ENCODE peak calls at places on chromosomes 2 and 18, in four cellular contexts. G is GM13976, I is fibroblast of villous mesenchyme, V is stomach. A is an unnamed sample.
A peak's percentile ranks its signal among the peaks of the same experiment; 100 is the strongest.

GRCh38 chr2:237150831-237151230 is 65.1 kb downstream of the COPS8 start:
- DNase-seq in G (no peak), I (no peak), V (no peak), A (no peak)

GRCh38 chr2:150303281-150303680 is 184.2 kb downstream of the RND3 start:
- DNase-seq in I (peak; percentile 26), V (no peak), G (no peak), A (no peak)

GRCh38 chr2:236176417-236176816 is 8.2 kb upstream of the GBX2 start:
- DNase-seq in G (peak; percentile 65), I (peak; percentile 28), V (no peak), A (no peak)

GRCh38 chr2:74188018-74188601 is 9.4 kb upstream of the MOB1A start:
- DNase-seq in G (no peak), V (no peak), I (peak; percentile 32), A (no peak)

GRCh38 chr18:12998332-12999060 is 7.3 kb downstream of the CEP192 start:
- DNase-seq in V (no peak), I (no peak), G (no peak), A (no peak)

GRCh38 chr18:11801573-11801972 is 49.6 kb upstream of the CHMP1B start:
- DNase-seq in G (no peak), I (no peak), V (no peak), A (no peak)

GRCh38 chr2:150619607-150620330 is 132.3 kb upstream of the RND3 start:
- DNase-seq in G (no peak), I (peak; percentile 89), V (no peak), A (no peak)

GRCh38 chr2:240594511-240595380 is 8.2 kb downstream of the CAPN10 start:
- DNase-seq in V (no peak), I (no peak), G (no peak), A (no peak)

GRCh38 chr2:99468155-99468554 is 21.7 kb downstream of the REV1 start:
- DNase-seq in I (no peak), V (no peak), G (no peak), A (no peak)

GRCh38 chr2:6993230-6993640 is 76.0 kb downstream of the RNF144A start:
- DNase-seq in V (no peak), I (no peak), G (no peak), A (no peak)

GRCh38 chr18:22844184-22844583 is 88.9 kb upstream of the RBBP8 start:
- DNase-seq in V (no peak), I (no peak), G (no peak), A (no peak)

GRCh38 chr18:79458917-79459803 is 63.4 kb downstream of the NFATC1 start:
- DNase-seq in G (no peak), V (no peak), I (no peak), A (no peak)

GRCh38 chr18:63924551-63924950 is 16.8 kb downstream of the SERPINB10 start:
- DNase-seq in G (no peak), V (no peak), I (peak; percentile 80), A (no peak)

GRCh38 chr18:13660510-13660909 is 65.8 kb downstream of the FAM210A start:
- DNase-seq in V (no peak), G (no peak), I (peak; percentile 29), A (no peak)

GRCh38 chr18:51078026-51078425 is 48.0 kb downstream of the SMAD4 start:
- DNase-seq in G (no peak), V (no peak), I (no peak), A (no peak)

GRCh38 chr2:76330865-76331264 is 620.1 kb upstream of the GCFC2 start:
- DNase-seq in V (no peak), G (no peak), I (no peak), A (no peak)

GRCh38 chr2:152571035-152571766 is 146.1 kb downstream of the PRPF40A start:
- DNase-seq in G (no peak), V (no peak), I (no peak), A (no peak)

GRCh38 chr2:231670892-231671616 is 37.3 kb upstream of the PTMA start:
- DNase-seq in V (peak; percentile 42), G (no peak), I (no peak), A (no peak)
- TF ChIP-seq CTCF in V (no peak), G (no peak), I (peak; percentile 28), A (peak; percentile 63)

GRCh38 chr2:29254-29653 is 17.1 kb downstream of the FAM110C start:
- DNase-seq in I (no peak), V (no peak), G (no peak), A (no peak)
- TF ChIP-seq CTCF in I (no peak), V (no peak), G (no peak), A (no peak)

GRCh38 chr2:108393197-108393596 is 15.4 kb downstream of the SULT1C4 start:
- DNase-seq in V (no peak), I (no peak), G (no peak), A (no peak)

GRCh38 chr2:108399479-108399878 is 21.7 kb downstream of the SULT1C4 start:
- DNase-seq in G (no peak), V (no peak), I (no peak), A (no peak)

GRCh38 chr2:108395155-108395554 is 17.4 kb downstream of the SULT1C4 start:
- DNase-seq in V (no peak), G (no peak), I (no peak), A (no peak)

GRCh38 chr2:108392029-108392428 is 14.3 kb downstream of the SULT1C4 start:
- DNase-seq in G (no peak), V (no peak), I (no peak), A (no peak)

DNA sequence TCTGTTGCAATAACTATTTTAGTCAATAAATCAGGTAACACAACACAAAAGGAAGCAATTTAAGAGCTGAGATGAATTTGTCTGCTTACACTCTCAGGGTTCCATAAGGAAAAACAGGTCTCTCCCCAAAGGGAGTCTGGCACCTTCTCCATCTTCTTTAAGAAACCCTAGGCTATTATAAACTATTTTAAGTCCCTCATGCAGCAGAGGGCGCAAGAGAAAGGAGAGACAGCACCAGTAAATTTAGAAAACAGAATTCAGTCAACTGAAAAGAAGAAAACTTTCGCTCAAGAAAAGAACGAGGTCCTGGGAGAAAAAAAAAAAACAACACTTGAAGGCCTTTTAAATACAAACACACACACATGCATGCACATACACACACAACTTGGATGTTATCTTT is 19.1 kb downstream of the SULT1C4 start:
- DNase-seq in G (no peak), I (peak; percentile 60), V (no peak), A (no peak)
- TF ChIP-seq CTCF in G (peak; percentile 16), I (peak; percentile 35), V (no peak), A (peak; percentile 39)

DNA sequence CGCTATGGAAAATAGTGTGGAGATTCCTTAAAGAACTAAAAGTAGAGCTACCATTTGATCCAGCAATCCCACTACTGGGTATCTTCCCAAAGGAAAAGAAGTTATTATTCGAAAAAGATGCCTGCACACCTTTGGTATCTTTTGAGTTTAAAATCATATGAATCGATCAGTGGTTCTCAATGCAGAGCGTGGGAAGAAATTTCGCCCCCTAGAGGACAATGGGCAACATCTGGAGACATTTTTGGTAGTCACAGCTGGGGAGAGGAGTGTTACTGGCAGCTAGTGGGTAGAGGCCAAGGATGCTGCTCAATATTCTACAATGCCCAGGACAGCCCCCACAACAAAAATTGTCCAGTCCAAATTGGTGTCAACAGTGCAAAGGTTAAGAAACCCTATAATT is 425.5 kb downstream of the LRATD1 start:
- DNase-seq in G (peak; percentile 27), V (no peak), I (no peak), A (no peak)
- TF ChIP-seq CTCF in G (no peak), V (no peak), I (no peak), A (peak; percentile 66)

GRCh38 chr2:18154812-18155211 is 276.3 kb downstream of the KCNS3 start:
- DNase-seq in G (no peak), V (no peak), I (no peak), A (no peak)
- TF ChIP-seq CTCF in G (no peak), V (no peak), I (no peak), A (no peak)

GRCh38 chr2:158543957-158544356 is 87.2 kb downstream of the PKP4 start:
- DNase-seq in V (no peak), I (no peak), G (no peak), A (no peak)
- TF ChIP-seq CTCF in V (no peak), I (no peak), G (no peak), A (no peak)

A was measured in GM12864.